ENCODE peak calls at places on chromosomes 1 and 21, in eight cellular contexts. K is OCI-LY7, T is H9, D is nephron progenitor cell, S is tibial nerve, X is activated B cell treated with CpG ODN at 0.5 μM for 24 hours, P is ovary, L is HFF-Myc. B is an unnamed sample.

GRCh38 chr21:14064296-14064645 is 146.5 kb downstream of the LIPI start:
- DNase-seq in D (no peak), L (no peak), P (no peak), K (no peak), S (no peak), X (no peak), T (peak), B (no peak)

GRCh38 chr1:2350911-2351655 is 40.3 kb downstream of the MORN1 start:
- DNase-seq in T (no peak), S (no peak), L (no peak), P (no peak), X (no peak), D (peak), K (no peak), B (no peak)

GRCh38 chr1:57254006-57254405 is 169.9 kb downstream of the DAB1 start:
- DNase-seq in L (no peak), D (no peak), X (no peak), K (no peak), P (no peak), S (no peak), T (no peak), B (no peak)

GRCh38 chr21:28177008-28177603 is 815.6 kb downstream of the LTN1 start:
- DNase-seq in L (no peak), X (no peak), D (no peak), K (no peak), S (no peak), T (no peak), P (no peak), B (no peak)

GRCh38 chr1:67850151-67850551 is 16.9 kb upstream of the GNG12 start:
- DNase-seq in L (no peak), K (peak), T (no peak), P (peak), S (peak), X (no peak), D (no peak), B (peak)

GRCh38 chr1:33183306-33183705 is 1.5 kb upstream of the TRIM62 start:
- DNase-seq in S (no peak), T (no peak), X (no peak), K (no peak), P (no peak), L (no peak), D (no peak), B (no peak)

GRCh38 chr21:44376606-44377005 is 23.2 kb downstream of the TRPM2 start:
- DNase-seq in L (no peak), D (no peak), K (no peak), P (no peak), T (no peak), S (no peak), X (no peak), B (no peak)

GRCh38 chr1:52365091-52365745 is 787 bp downstream of the CC2D1B start:
- DNase-seq in K (peak), T (peak), S (peak), X (no peak), L (no peak), D (peak), P (peak), B (peak)

GRCh38 chr1:226772456-226773139 is 33.5 kb upstream of the ITPKB start:
- DNase-seq in T (no peak), D (no peak), X (no peak), K (peak), S (no peak), L (no peak), P (no peak), B (no peak)

GRCh38 chr1:33501309-33501708 is 28.9 kb downstream of the ZSCAN20 start:
- DNase-seq in S (no peak), L (no peak), X (no peak), D (no peak), K (peak), T (no peak), P (no peak), B (no peak)

GRCh38 chr1:218499021-218499691 is 154.0 kb downstream of the TGFB2 start:
- DNase-seq in S (no peak), P (no peak), X (no peak), L (peak), T (no peak), D (no peak), K (no peak), B (no peak)

GRCh38 chr1:180501865-180502360 is 464 bp downstream of the ACBD6 start:
- DNase-seq in K (peak), L (no peak), S (no peak), T (peak), P (no peak), D (no peak), X (no peak), B (no peak)

GRCh38 chr1:110163591-110163990 is 13.3 kb downstream of the SLC6A17 start:
- DNase-seq in P (no peak), T (no peak), D (no peak), K (no peak), X (no peak), L (no peak), S (no peak), B (no peak)

GRCh38 chr1:167424038-167424619 is 94.2 kb downstream of the CD247 start:
- DNase-seq in K (no peak), X (no peak), L (no peak), S (no peak), T (no peak), P (no peak), D (no peak), B (no peak)

GRCh38 chr1:22440582-22440981 is 11.1 kb upstream of the ZBTB40 start:
- DNase-seq in D (no peak), L (no peak), T (no peak), X (no peak), S (no peak), K (peak), P (no peak), B (no peak)

GRCh38 chr1:224292419-224292818 is 37.6 kb downstream of the NVL start:
- DNase-seq in D (no peak), P (no peak), X (no peak), K (no peak), S (no peak), T (no peak), L (no peak), B (no peak)

GRCh38 chr1:163877016-163877415 is 555.3 kb downstream of the NUF2 start:
- DNase-seq in T (no peak), X (no peak), S (no peak), L (peak), D (no peak), P (no peak), K (no peak), B (no peak)

GRCh38 chr21:41109174-41109573 is 58.8 kb upstream of the BACE2 start:
- DNase-seq in D (no peak), P (no peak), T (no peak), K (no peak), L (no peak), X (no peak), S (no peak), B (no peak)

GRCh38 chr1:234774971-234775370 is 165.0 kb upstream of the IRF2BP2 start:
- DNase-seq in P (no peak), T (no peak), K (no peak), L (no peak), X (no peak), D (no peak), S (no peak), B (no peak)

GRCh38 chr1:201999625-202000238 is 10.7 kb upstream of the ELF3 start:
- DNase-seq in T (peak), S (no peak), X (no peak), L (no peak), P (peak), K (peak), D (peak), B (peak)

GRCh38 chr1:214192825-214193643 is 87.9 kb upstream of the SMYD2 start:
- DNase-seq in T (no peak), L (no peak), X (no peak), P (no peak), K (no peak), S (peak), D (peak), B (no peak)

GRCh38 chr21:36807421-36808004 is 108.6 kb downstream of the SIM2 start:
- DNase-seq in X (no peak), S (no peak), T (no peak), K (no peak), L (no peak), P (no peak), D (no peak), B (no peak)

GRCh38 chr1:45008516-45008915 is 2.6 kb downstream of the HECTD3 start:
- DNase-seq in X (no peak), D (no peak), T (no peak), S (no peak), K (no peak), P (no peak), L (no peak), B (no peak)

GRCh38 chr21:29578306-29578705 is 279.6 kb downstream of the BACH1 start:
- DNase-seq in L (no peak), T (no peak), P (no peak), D (no peak), S (no peak), K (no peak), X (no peak), B (no peak)

GRCh38 chr1:72177711-72178110 is 104.6 kb downstream of the NEGR1 start:
- DNase-seq in X (no peak), K (no peak), T (no peak), P (no peak), S (no peak), L (no peak), D (no peak), B (no peak)

GRCh38 chr1:109877320-109877771 is 33.3 kb upstream of the CSF1 start:
- DNase-seq in S (peak), D (peak), K (no peak), P (peak), X (no peak), L (peak), T (peak), B (peak)

GRCh38 chr21:34936874-34937563 is 112.1 kb downstream of the RUNX1 start:
- DNase-seq in X (no peak), P (no peak), D (no peak), L (no peak), K (no peak), S (no peak), T (no peak), B (peak)

GRCh38 chr1:39173119-39173994 is 31.1 kb upstream of the MACF1 start:
- DNase-seq in X (no peak), D (no peak), K (no peak), L (no peak), S (no peak), T (no peak), P (no peak), B (no peak)
- TF ChIP-seq CTCF in X (no peak), D (no peak), K (peak), L (no peak), S (no peak), T (peak), P (no peak), B (no peak)

DNA sequence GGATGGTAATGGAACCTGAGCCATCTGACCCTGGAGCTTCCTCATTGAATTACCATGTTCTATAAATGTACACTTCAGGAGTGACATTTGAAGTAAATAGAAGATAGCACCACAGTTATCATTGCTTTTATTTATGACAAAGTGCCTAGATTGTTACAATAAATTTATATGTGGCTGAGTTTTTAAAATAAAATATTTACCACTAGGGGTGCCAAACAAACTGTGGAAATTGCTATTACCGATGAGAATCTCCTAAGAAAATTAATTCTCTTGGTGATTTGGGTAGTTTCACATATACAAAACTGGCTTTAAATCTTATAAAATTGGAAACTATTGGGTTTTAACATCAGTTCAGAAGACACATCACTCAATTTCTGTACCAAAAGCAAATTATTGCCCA is 1.4 kb upstream of the TNR start:
- DNase-seq in X (no peak), D (no peak), T (no peak), P (no peak), S (no peak), K (no peak), L (no peak), B (no peak)
- TF ChIP-seq CTCF in X (no peak), D (peak), T (peak), P (no peak), S (peak), K (peak), L (no peak), B (no peak)

GRCh38 chr1:19690342-19690741 is 25.7 kb downstream of the HTR6 start:
- DNase-seq in X (no peak), S (no peak), P (no peak), D (no peak), T (no peak), L (no peak), K (no peak), B (no peak)
- TF ChIP-seq CTCF in X (no peak), S (no peak), P (no peak), D (no peak), T (peak), L (no peak), K (no peak), B (no peak)

DNA sequence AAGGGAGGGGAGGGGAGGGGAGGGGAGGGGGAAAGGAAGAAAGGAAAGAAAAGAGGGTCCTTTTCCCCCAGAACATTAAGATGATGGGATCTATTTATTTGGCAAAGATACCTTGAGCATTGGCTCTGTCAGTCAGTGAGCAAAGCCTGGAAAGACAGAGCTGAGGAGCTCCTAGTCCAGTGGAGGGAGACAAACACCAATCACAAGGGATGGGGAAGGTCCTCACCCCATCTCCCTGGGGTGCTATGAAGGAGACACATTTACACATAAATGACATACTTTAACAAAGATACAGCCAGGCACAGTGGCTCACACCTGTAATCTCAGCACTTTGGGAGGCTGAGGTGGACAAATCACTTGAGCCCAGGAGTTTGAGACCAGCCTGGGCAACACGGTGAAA is 154.9 kb upstream of the TIAM1 start:
- DNase-seq in X (no peak), P (no peak), T (no peak), S (no peak), L (no peak), K (no peak), D (no peak), B (no peak)
- TF ChIP-seq CTCF in X (no peak), P (no peak), T (peak), S (no peak), L (no peak), K (no peak), D (no peak), B (no peak)

GRCh38 chr21:38379171-38379570 is 119.1 kb downstream of the ERG start:
- DNase-seq in D (no peak), L (no peak), K (no peak), T (no peak), P (no peak), X (no peak), S (no peak), B (no peak)

GRCh38 chr21:38376235-38376634 is 119.4 kb downstream of the KCNJ15 start:
- DNase-seq in K (no peak), X (no peak), P (no peak), D (no peak), L (no peak), T (no peak), S (no peak), B (no peak)

GRCh38 chr21:38376693-38377092 is 119.9 kb downstream of the KCNJ15 start:
- DNase-seq in L (no peak), K (no peak), P (no peak), T (no peak), D (no peak), S (no peak), X (no peak), B (no peak)

GRCh38 chr21:38380391-38381137 is 117.7 kb downstream of the ERG start:
- DNase-seq in D (no peak), X (no peak), L (no peak), S (no peak), K (no peak), T (no peak), P (no peak), B (no peak)

DNA sequence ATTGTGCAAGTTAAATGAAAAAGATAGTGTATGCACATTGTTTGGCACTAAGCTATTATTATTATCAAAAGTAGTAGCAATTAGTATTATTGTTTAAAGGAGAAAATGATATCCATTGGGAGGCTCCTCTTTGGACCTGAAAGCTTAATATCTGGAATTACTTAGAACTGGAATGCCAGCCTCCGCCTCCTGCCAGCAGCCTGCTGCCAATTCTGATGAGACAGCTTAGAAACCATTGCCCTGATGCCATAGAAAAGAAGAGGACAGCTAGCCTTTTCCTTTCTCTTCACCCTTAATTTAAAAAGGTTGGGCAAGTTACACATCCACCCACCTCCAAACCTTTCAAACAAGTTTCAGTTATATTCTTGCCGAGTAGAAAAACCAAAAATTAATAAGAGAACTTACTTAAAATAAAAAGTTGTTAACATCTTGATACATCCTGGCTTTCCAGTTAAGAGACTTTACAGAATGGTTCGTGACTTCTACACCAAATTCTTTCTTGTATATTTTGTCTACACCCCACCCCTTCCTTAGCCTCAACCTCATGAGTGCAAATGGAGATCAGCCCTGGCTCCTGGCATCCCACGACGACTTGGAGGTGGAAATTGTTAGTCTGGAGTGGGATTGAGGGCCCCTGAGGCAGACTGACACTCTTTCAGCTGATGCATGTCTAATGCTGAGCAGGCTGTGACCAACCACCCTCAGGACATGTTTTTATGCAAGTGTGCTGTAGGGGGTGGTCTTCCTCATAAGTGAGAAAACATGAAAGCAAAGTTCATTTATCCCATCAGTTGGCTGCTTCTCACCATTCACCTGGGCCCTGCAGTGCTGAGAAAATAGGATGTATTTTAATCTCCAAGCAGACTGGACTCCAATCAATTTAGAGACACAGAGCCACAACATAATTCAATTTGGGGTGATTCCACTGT is 120.6 kb downstream of the KCNJ15 start:
- DNase-seq in D (no peak), L (no peak), P (no peak), S (no peak), K (no peak), T (no peak), X (no peak), B (no peak)
- TF ChIP-seq CTCF in D (no peak), L (no peak), P (no peak), S (no peak), K (no peak), T (no peak), X (no peak), B (no peak)

DNA sequence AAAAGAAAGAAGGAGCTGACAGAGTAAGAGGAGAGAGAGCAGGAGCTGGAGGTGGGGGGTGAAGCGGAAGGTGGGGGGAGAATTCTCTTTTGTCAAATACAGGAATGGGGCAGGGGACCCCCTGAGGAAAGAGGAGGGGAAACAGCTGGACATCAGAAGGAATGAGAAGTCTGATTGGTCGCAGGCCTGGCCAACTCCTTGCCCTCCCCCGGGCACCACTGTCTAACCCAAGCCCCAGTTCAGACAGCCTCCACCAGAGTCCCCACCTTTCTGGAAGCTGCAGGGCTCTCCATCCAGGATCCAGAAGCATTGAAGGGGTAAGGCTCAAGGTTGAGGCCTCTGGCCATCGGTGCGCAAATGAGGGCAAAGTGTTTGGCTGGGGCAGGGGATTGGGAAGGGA is at the start of gene OPTC:
- DNase-seq in P (no peak), D (no peak), L (no peak), T (no peak), S (no peak), X (no peak), K (no peak), B (no peak)
- TF ChIP-seq CTCF in P (no peak), D (no peak), L (no peak), T (no peak), S (no peak), X (no peak), K (no peak), B (no peak)

GRCh38 chr21:42125571-42126544 is 54.7 kb downstream of the UMODL1 start:
- DNase-seq in P (no peak), S (no peak), K (peak), D (no peak), X (no peak), T (peak), L (no peak), B (no peak)
- TF ChIP-seq CTCF in P (no peak), S (no peak), K (peak), D (peak), X (no peak), T (peak), L (peak), B (no peak)